ENCODE peak calls at places on chromosome 14, in five cellular contexts. U, O, B, X and T are unnamed samples.

GRCh38 chr14:22973217-22974032 is 8.9 kb downstream of the AJUBA start:
- DNase-seq in B (peak), U (no peak), X (no peak), O (peak), T (no peak)

GRCh38 chr14:87805315-87805723 is 187.7 kb downstream of the GALC start:
- DNase-seq in O (peak), X (no peak), U (no peak), B (peak), T (no peak)

GRCh38 chr14:83425138-83425537 is 1891.5 kb upstream of the SEL1L start:
- DNase-seq in X (no peak), U (no peak), B (no peak), O (no peak), T (no peak)

GRCh38 chr14:20372796-20373195 is 29.4 kb downstream of the PARP2 start:
- DNase-seq in U (no peak), O (no peak), B (no peak), X (no peak), T (no peak)

GRCh38 chr14:99522934-99523660 is 41.9 kb downstream of the CCNK start:
- DNase-seq in O (no peak), X (no peak), B (no peak), U (no peak), T (no peak)

GRCh38 chr14:106789318-106789717 is 1262.9 kb downstream of the TMEM121 start:
- DNase-seq in X (no peak), B (no peak), U (no peak), O (no peak), T (no peak)

GRCh38 chr14:32697704-32698103 is 241.0 kb upstream of the NPAS3 start:
- DNase-seq in B (no peak), X (no peak), U (no peak), O (no peak), T (no peak)

GRCh38 chr14:80136358-80136757 is 74.9 kb downstream of the DIO2 start:
- DNase-seq in B (no peak), X (no peak), U (no peak), O (no peak), T (no peak)

GRCh38 chr14:60722836-60723217 is 1.3 kb downstream of the SIX4 start:
- DNase-seq in O (no peak), X (no peak), B (no peak), U (no peak), T (no peak)

GRCh38 chr14:99191663-99192621 is 80.1 kb downstream of the BCL11B start:
- DNase-seq in B (peak), O (peak), X (no peak), U (no peak), T (no peak)

GRCh38 chr14:94386085-94387031 is 2.0 kb downstream of the SERPINA1 start:
- DNase-seq in O (no peak), U (no peak), B (no peak), X (no peak), T (no peak)

GRCh38 chr14:53044486-53044885 is 93.6 kb upstream of the FERMT2 start:
- DNase-seq in U (no peak), B (no peak), X (no peak), O (no peak), T (no peak)

GRCh38 chr14:32939254-32940065 is 781 bp downstream of the NPAS3 start:
- DNase-seq in U (peak), B (peak), X (no peak), O (no peak), T (peak)

GRCh38 chr14:93430319-93430801 is 379 bp upstream of the UNC79 start:
- DNase-seq in U (no peak), X (no peak), B (no peak), O (no peak), T (peak)

GRCh38 chr14:58722433-58722832 is 84.7 kb downstream of the DACT1 start:
- DNase-seq in B (no peak), O (no peak), X (no peak), U (no peak), T (no peak)

GRCh38 chr14:92984896-92985295 is 61.9 kb downstream of the CHGA start:
- DNase-seq in O (no peak), U (no peak), B (no peak), X (no peak), T (no peak)

DNA sequence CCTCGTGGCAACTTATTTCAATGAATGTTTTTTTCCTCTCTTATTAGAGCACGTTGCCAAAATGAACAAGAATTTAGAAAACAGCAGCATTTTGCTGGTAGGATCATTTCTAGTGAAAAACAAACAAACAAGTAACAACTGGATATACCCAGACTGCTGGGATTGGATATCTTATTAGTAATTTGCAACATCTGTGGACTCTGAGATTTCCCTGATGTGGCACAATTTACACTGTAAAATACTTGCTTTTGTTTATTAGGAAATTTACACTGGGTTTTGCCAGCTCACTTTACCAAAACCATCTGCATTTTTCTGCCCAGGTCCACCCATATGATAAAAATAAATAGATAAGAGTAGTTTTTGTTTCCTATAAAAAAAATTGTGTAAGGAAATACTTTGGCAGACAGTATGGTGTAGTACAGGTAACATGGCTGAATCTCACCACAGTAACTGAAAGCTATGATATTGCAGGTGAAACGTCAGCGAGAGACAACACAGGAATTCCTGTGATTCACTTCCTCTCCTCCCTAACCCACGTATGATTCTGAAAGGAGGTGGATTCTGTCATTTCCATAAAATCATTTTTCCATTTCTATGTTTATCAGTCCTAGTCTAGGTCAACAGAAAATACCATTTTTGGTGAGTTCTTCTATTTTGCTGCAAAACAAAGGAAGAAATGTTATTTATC is 176.2 kb upstream of the NOVA1 start:
- DNase-seq in B (no peak), O (no peak), X (no peak), U (no peak), T (no peak)
- H3K27ac ChIP-seq in B (no peak), O (no peak), X (no peak), U (no peak), T (no peak)

GRCh38 chr14:63672417-63673180 is 30.9 kb upstream of the WDR89 start:
- DNase-seq in B (no peak), O (no peak), U (no peak), X (no peak), T (no peak)

GRCh38 chr14:63673882-63674497 is 32.3 kb upstream of the WDR89 start:
- DNase-seq in U (no peak), X (no peak), B (no peak), O (no peak), T (no peak)

GRCh38 chr14:63670692-63671091 is 29.0 kb upstream of the WDR89 start:
- DNase-seq in O (no peak), U (no peak), B (no peak), X (no peak), T (no peak)

GRCh38 chr14:63671987-63672386 is 30.3 kb upstream of the WDR89 start:
- DNase-seq in X (no peak), B (no peak), O (no peak), U (no peak), T (no peak)

DNA sequence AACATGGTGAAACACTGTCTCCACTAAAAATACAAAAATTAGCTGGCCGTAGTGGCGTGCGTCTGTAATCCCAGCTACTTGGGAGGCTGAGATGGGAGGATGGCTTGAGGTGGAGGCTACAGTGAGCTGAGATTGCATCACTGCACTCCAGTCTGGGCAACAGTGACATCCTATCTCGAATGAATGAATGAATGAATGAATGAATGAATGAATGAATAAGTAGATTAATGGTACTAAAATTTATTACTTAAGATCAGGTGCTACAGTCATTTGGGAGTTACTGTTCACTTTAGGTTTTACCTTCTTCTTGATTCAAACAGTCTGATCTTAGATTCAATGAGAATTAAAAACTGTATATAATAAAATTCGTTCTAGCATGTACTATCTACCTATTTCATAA is 31.6 kb upstream of the WDR89 start:
- DNase-seq in O (no peak), B (no peak), U (no peak), X (no peak), T (no peak)
- H3K27ac ChIP-seq in O (no peak), B (no peak), U (no peak), X (no peak), T (no peak)

GRCh38 chr14:68576031-68576430 is 216.8 kb downstream of the ZFP36L1 start:
- DNase-seq in B (no peak), X (no peak), U (no peak), O (no peak), T (no peak)
- H3K27ac ChIP-seq in B (peak), X (no peak), U (no peak), O (no peak), T (no peak)

DNA sequence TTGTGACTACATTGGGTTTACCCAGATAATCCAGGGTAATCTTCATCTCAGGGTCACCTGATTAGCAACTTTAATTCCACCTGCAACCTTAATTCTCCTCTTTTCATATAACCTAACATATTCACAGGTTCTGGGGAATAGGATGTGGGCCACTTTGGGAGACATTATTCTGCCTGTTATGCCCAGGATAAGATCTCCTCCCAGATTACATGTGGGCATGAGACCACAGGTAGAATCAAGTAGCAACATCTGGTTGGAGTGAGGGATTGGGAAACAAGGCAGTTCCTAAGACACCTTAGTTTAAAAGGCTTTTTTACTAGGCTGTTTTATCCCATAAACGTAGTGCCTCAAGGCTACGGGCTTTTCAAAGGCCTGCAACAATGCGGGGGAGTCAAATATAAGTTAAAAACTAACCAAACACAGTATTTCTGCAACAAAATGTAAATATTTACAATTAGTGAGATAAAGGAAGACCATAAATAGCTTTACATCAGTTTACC is 181.5 kb downstream of the FOXA1 start:
- DNase-seq in U (no peak), B (no peak), X (no peak), O (no peak), T (no peak)
- H3K27ac ChIP-seq in U (no peak), B (no peak), X (no peak), O (no peak), T (no peak)

GRCh38 chr14:88849717-88850116 is 25.3 kb downstream of the TTC8 start:
- DNase-seq in X (no peak), U (no peak), B (no peak), O (no peak), T (no peak)
- H3K27ac ChIP-seq in X (no peak), U (no peak), B (no peak), O (no peak), T (no peak)

GRCh38 chr14:64997108-64997794 is 10.6 kb downstream of the FNTB start:
- DNase-seq in B (no peak), U (no peak), O (no peak), X (no peak), T (no peak)
- H3K27ac ChIP-seq in B (no peak), U (no peak), O (no peak), X (peak), T (no peak)

DNA sequence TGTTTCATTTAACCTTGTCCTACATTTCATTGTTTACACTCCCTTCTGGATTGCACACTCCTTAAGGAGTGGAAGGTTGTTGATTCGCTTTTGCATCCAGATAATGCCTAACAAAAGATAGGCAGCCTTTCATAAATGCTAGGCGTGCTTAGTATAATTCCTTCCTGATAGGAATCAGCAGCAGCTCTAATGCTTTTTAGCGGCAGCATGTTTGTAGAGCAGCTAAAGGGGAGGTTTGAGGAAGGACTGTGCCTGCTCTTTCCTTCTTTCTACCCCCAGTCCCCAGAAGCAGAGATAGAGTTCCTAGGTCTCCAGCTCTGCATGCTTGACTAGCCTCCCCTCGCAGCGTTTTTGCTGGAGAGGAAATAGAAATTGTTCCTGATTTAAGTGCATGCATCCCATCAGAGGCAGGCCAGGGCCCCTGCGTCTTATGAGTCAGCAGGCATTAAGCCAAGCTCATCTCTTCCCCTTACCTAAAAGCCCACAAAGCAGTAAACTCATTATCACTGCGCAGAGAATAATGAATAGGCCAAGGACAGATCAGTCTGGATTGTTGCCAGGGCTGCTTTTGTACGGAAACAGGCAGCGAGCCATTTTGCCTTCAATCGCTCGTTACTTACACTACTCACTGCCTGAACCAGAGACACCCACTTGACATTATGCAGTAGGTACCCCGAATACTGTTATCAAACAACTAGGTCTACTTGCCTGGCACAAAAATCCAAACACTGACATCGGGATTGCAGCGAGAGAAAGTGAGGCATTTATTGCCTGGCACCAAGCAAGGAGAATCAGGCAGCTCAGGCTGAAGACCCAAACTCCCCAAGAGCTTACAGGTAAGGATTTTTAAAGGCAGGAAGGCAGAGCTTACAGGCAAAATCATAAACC is 14.1 kb upstream of the TBPL2 start:
- DNase-seq in O (no peak), B (peak), U (no peak), X (no peak), T (no peak)
- H3K27ac ChIP-seq in O (no peak), B (peak), U (peak), X (peak), T (no peak)

DNA sequence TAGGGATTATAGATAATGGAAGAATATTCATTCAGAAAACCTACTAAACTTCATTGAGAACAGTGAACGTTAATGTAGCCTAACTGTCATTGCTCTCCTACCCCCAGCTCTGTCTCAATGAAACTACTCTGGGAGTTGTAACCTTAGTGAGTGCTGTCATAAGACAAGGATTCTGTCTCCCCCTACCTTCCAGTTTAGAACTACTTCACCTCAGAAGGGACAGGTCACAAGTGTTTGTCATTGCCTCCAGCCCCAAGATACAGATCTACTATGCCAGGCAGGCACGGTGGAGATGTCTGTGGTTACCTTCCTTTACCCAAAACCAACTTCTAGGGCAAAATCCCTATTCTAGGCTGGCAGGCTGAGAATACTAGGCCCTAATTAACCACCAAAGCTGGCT is 833.1 kb upstream of the SEL1L start:
- DNase-seq in U (no peak), X (no peak), O (no peak), B (no peak), T (no peak)
- H3K27ac ChIP-seq in U (no peak), X (no peak), O (no peak), B (no peak), T (no peak)

DNA sequence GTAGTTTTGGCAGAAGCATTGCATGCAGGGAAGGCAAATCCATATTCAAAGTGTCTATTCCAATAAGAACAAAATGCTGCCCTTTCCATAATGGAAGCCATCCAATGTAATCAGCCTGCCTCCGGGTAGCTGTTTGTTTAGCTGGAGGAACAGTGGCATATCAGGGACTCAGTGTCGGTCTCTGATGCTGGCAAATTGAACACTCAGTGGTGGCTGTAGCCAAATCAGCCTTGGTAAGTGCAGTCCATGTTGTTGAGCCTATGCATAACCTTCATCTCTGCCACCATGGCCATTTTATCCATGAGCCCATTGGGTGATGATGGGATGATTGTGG is 147.8 kb upstream of the MAX start:
- DNase-seq in U (no peak), O (no peak), B (peak), X (no peak), T (no peak)
- H3K27ac ChIP-seq in U (no peak), O (no peak), B (peak), X (no peak), T (no peak)